ENCODE peak calls at places on chromosomes 13 and 19, in seven cellular contexts. N, X, D, U, O, Z and Y are unnamed samples.

GRCh38 chr19:51272183-51272817 is 21.4 kb downstream of the SIGLECL1 start:
- DNase-seq in X (no peak), N (no peak), D (no peak), U (no peak), Z (no peak), O (no peak), Y (no peak)

GRCh38 chr13:43374621-43375020 is 351.2 kb downstream of the DNAJC15 start:
- DNase-seq in D (no peak), Z (no peak), U (no peak), N (no peak), O (peak; percentile 56), X (no peak), Y (no peak)

GRCh38 chr19:13597625-13598024 is 91.3 kb upstream of the CACNA1A start:
- DNase-seq in U (peak; percentile 56), O (peak; percentile 49), D (peak; percentile 31), N (peak; percentile 75), Z (peak; percentile 70), X (peak; percentile 51), Y (peak; percentile 86)

GRCh38 chr19:45591004-45591637 is 6.5 kb upstream of the OPA3 start:
- DNase-seq in U (peak; percentile 84), D (peak; percentile 66), Z (no peak), O (no peak), X (peak; percentile 50), N (peak; percentile 60), Y (peak; percentile 44)

GRCh38 chr13:75352641-75353327 is 129.2 kb downstream of the TBC1D4 start:
- DNase-seq in Z (no peak), D (no peak), O (no peak), X (no peak), U (no peak), N (no peak), Y (no peak)

GRCh38 chr19:21891086-21891485 is 55.1 kb upstream of the ZNF43 start:
- DNase-seq in D (no peak), X (no peak), O (no peak), U (no peak), Z (no peak), N (no peak), Y (no peak)

GRCh38 chr13:73171242-73171641 is 112.4 kb downstream of the KLF5 start:
- DNase-seq in N (no peak), U (no peak), D (no peak), O (no peak), X (no peak), Z (no peak), Y (no peak)

GRCh38 chr19:5799247-5800241 is 5.3 kb upstream of the NRTN start:
- DNase-seq in X (no peak), U (no peak), Z (no peak), D (no peak), O (no peak), N (no peak), Y (no peak)

GRCh38 chr13:28449826-28450773 is 44.8 kb downstream of the FLT1 start:
- DNase-seq in N (no peak), X (no peak), Z (no peak), O (no peak), U (no peak), D (no peak), Y (no peak)

GRCh38 chr13:97191615-97192014 is 30.5 kb upstream of the MBNL2 start:
- DNase-seq in O (no peak), X (no peak), D (no peak), U (no peak), N (no peak), Z (no peak), Y (no peak)

GRCh38 chr19:21317821-21318220 is 11.4 kb downstream of the ZNF708 start:
- DNase-seq in N (no peak), U (no peak), O (no peak), D (no peak), Z (no peak), X (no peak), Y (no peak)

GRCh38 chr19:34120846-34121639 is 51.3 kb upstream of the LSM14A start:
- DNase-seq in D (no peak), N (peak; percentile 66), O (no peak), Z (no peak), X (no peak), U (peak; percentile 66), Y (peak; percentile 64)

GRCh38 chr13:93029536-93029935 is 197.1 kb upstream of the GPC6 start:
- DNase-seq in X (no peak), O (no peak), Z (no peak), N (peak; percentile 1), D (no peak), U (no peak), Y (no peak)

GRCh38 chr13:85093808-85094207 is 705.4 kb downstream of the SLITRK6 start:
- DNase-seq in D (no peak), N (peak; percentile 94), O (no peak), X (no peak), U (no peak), Z (no peak), Y (no peak)

GRCh38 chr13:29465741-29466293 is 129.7 kb downstream of the SLC7A1 start:
- DNase-seq in X (no peak), D (no peak), N (peak; percentile 73), O (no peak), U (no peak), Z (peak; percentile 81), Y (no peak)

GRCh38 chr13:49214917-49215376 is 5.2 kb upstream of the MLNR start:
- DNase-seq in N (peak; percentile 32), O (no peak), Z (no peak), D (peak; percentile 77), X (peak; percentile 52), U (peak; percentile 43), Y (peak; percentile 39)

GRCh38 chr13:76634431-76635191 is 251.6 kb downstream of the KCTD12 start:
- DNase-seq in Z (no peak), N (no peak), O (no peak), U (no peak), X (no peak), D (no peak), Y (no peak)

GRCh38 chr13:83423361-83423760 is 458.9 kb downstream of the SLITRK1 start:
- DNase-seq in X (no peak), U (no peak), O (no peak), N (no peak), D (no peak), Z (no peak), Y (no peak)

GRCh38 chr19:53431399-53432087 is at the start of gene ZNF761:
- DNase-seq in Z (peak; percentile 97), X (peak; percentile 97), N (peak; percentile 92), D (peak; percentile 99), U (peak; percentile 99), O (peak; percentile 57), Y (peak; percentile 95)
- TF ChIP-seq CTCF in Z (peak; percentile 39), X (no peak), N (peak; percentile 39), D (peak; percentile 47), U (no peak), O (peak; percentile 36), Y (no peak)

GRCh38 chr19:4620675-4621074 is 18.6 kb upstream of the TNFAIP8L1 start:
- DNase-seq in Z (no peak), D (no peak), X (no peak), N (no peak), U (no peak), O (no peak), Y (no peak)

GRCh38 chr19:4619668-4620294 is 19.5 kb upstream of the TNFAIP8L1 start:
- DNase-seq in Z (no peak), O (no peak), D (no peak), X (no peak), U (no peak), N (no peak), Y (no peak)

GRCh38 chr19:4622695-4623421 is 16.5 kb upstream of the TNFAIP8L1 start:
- DNase-seq in N (no peak), U (peak; percentile 45), X (no peak), D (no peak), Z (no peak), O (no peak), Y (no peak)

GRCh38 chr19:4624301-4624700 is 15.0 kb upstream of the TNFAIP8L1 start:
- DNase-seq in Z (no peak), O (no peak), D (no peak), X (no peak), U (no peak), N (no peak), Y (no peak)

GRCh38 chr19:4624733-4625362 is 14.5 kb upstream of the TNFAIP8L1 start:
- DNase-seq in O (no peak), N (peak; percentile 55), Z (no peak), U (peak; percentile 62), D (no peak), X (no peak), Y (no peak)
- TF ChIP-seq CTCF in O (peak; percentile 23), N (peak; percentile 15), Z (no peak), U (no peak), D (no peak), X (no peak), Y (peak; percentile 21)

DNA sequence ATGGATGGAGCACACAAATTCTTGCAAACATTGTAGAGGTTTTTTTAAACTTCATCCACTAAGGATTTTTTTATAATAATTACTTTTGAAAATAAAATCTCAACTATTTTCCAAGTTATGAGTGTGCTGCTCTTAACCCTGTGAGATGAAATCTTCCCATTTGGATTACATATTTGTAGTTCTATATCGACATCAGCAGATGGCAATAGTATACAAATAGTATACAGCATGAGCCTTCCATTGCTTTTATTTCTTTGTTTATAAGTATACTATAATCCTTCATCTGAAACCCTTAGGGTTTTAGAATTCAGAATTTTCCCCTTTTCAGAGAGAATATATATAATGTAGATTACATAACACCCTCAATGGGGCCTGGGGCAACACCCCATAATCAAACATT is 70.5 kb downstream of the GJA3 start:
- DNase-seq in U (no peak), Z (no peak), D (no peak), N (no peak), O (no peak), X (no peak), Y (no peak)
- TF ChIP-seq CTCF in U (no peak), Z (no peak), D (no peak), N (peak; percentile 18), O (no peak), X (no peak), Y (no peak)

DNA sequence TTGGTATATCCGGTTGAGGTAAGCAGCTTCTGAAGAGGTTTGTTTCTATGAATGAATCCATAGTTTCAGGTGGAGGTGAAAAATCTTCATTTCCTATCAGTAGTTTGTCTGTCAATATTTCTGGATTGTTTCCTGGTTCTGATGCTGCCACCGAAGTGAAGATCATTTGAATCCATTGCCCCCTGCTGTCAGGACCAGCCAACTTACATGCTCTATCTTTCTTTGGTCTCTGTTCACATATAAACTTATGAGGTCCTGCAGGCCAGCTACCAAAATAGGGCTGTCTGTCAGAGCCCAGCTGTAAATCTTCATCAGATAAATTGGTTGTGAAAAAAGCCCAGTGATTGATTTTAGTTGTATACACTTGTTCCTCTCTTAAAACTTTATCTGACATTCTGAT is 15.2 kb upstream of the N4BP2L1 start:
- DNase-seq in D (no peak), U (no peak), O (no peak), Z (no peak), X (no peak), N (peak; percentile 36), Y (peak; percentile 64)
- TF ChIP-seq CTCF in D (peak; percentile 25), U (no peak), O (peak; percentile 5), Z (no peak), X (peak; percentile 32), N (peak; percentile 13), Y (peak; percentile 30)

GRCh38 chr19:55486043-55486970 is 1.3 kb downstream of the NAT14 start:
- DNase-seq in U (no peak), N (peak; percentile 45), D (peak; percentile 16), O (no peak), X (no peak), Z (peak; percentile 82), Y (no peak)
- TF ChIP-seq CTCF in U (no peak), N (no peak), D (no peak), O (peak; percentile 42), X (no peak), Z (peak; percentile 37), Y (no peak)